ENCODE peak calls at places on chromosomes 4 and X, in six cellular contexts. One of them, this sample, is unnamed.

GRCh38 chr4:89196745-89197144 is 85.4 kb downstream of the TIGD2 start:
- DNase-seq in KG1: no peak
- DNase-seq in hypothalamus: no peak
- DNase-seq in NCI-H774: no peak
- DNase-seq in HFF-Myc: no peak
- DNase-seq in mesothelial cell of epicardium: no peak
- DNase-seq in this sample: no peak

GRCh38 chr4:128465523-128465922 is 177.9 kb upstream of the PGRMC2 start:
- DNase-seq in KG1: no peak
- DNase-seq in hypothalamus: no peak
- DNase-seq in NCI-H774: no peak
- DNase-seq in HFF-Myc: no peak
- DNase-seq in mesothelial cell of epicardium: no peak
- DNase-seq in this sample: no peak

GRCh38 chrX:2572740-2573139 is 72.0 kb upstream of the DHRSX start:
- DNase-seq in KG1: no peak
- DNase-seq in hypothalamus: no peak
- DNase-seq in NCI-H774: no peak
- DNase-seq in HFF-Myc: no peak
- DNase-seq in mesothelial cell of epicardium: no peak
- DNase-seq in this sample: peak; percentile 85

GRCh38 chrX:69307736-69308135 is 142.5 kb upstream of the PJA1 start:
- DNase-seq in KG1: no peak
- DNase-seq in hypothalamus: no peak
- DNase-seq in NCI-H774: no peak
- DNase-seq in HFF-Myc: no peak
- DNase-seq in mesothelial cell of epicardium: no peak
- DNase-seq in this sample: no peak

GRCh38 chr4:61723492-61723891 is 523.4 kb downstream of the ADGRL3 start:
- DNase-seq in KG1: no peak
- DNase-seq in hypothalamus: no peak
- DNase-seq in NCI-H774: no peak
- DNase-seq in HFF-Myc: no peak
- DNase-seq in mesothelial cell of epicardium: no peak
- DNase-seq in this sample: no peak

GRCh38 chr4:54254116-54254914 is 25.2 kb downstream of the PDGFRA start:
- DNase-seq in KG1: no peak
- DNase-seq in hypothalamus: no peak
- DNase-seq in NCI-H774: no peak
- DNase-seq in HFF-Myc: no peak
- DNase-seq in mesothelial cell of epicardium: no peak
- DNase-seq in this sample: no peak

GRCh38 chr4:184100297-184100885 is 117.3 kb downstream of the ENPP6 start:
- DNase-seq in KG1: no peak
- DNase-seq in hypothalamus: no peak
- DNase-seq in NCI-H774: peak; percentile 1
- DNase-seq in HFF-Myc: no peak
- DNase-seq in mesothelial cell of epicardium: peak; percentile 56
- DNase-seq in this sample: no peak

GRCh38 chr4:184538023-184538599 is 63.8 kb upstream of the IRF2 start:
- DNase-seq in KG1: no peak
- DNase-seq in hypothalamus: peak; percentile 10
- DNase-seq in NCI-H774: peak; percentile 30
- DNase-seq in HFF-Myc: peak; percentile 82
- DNase-seq in mesothelial cell of epicardium: peak; percentile 71
- DNase-seq in this sample: peak; percentile 87

GRCh38 chr4:17578482-17578891 is 1.5 kb downstream of the LAP3 start:
- DNase-seq in KG1: peak; percentile 9
- DNase-seq in hypothalamus: no peak
- DNase-seq in NCI-H774: no peak
- DNase-seq in HFF-Myc: no peak
- DNase-seq in mesothelial cell of epicardium: no peak
- DNase-seq in this sample: no peak

GRCh38 chrX:132631579-132632232 is 142.9 kb upstream of the MBNL3 start:
- DNase-seq in KG1: no peak
- DNase-seq in hypothalamus: no peak
- DNase-seq in NCI-H774: peak; percentile 1
- DNase-seq in HFF-Myc: no peak
- DNase-seq in mesothelial cell of epicardium: no peak
- DNase-seq in this sample: peak; percentile 39

GRCh38 chr4:8736083-8736825 is 135.4 kb downstream of the HMX1 start:
- DNase-seq in KG1: no peak
- DNase-seq in hypothalamus: no peak
- DNase-seq in NCI-H774: no peak
- DNase-seq in HFF-Myc: no peak
- DNase-seq in mesothelial cell of epicardium: no peak
- DNase-seq in this sample: no peak

GRCh38 chr4:74671074-74671698 is 123.1 kb downstream of the BTC start:
- DNase-seq in KG1: peak; percentile 5
- DNase-seq in hypothalamus: no peak
- DNase-seq in NCI-H774: peak; percentile 3
- DNase-seq in HFF-Myc: peak; percentile 70
- DNase-seq in mesothelial cell of epicardium: no peak
- DNase-seq in this sample: peak; percentile 71

GRCh38 chrX:14932136-14932535 is 58.9 kb downstream of the MOSPD2 start:
- DNase-seq in KG1: no peak
- DNase-seq in hypothalamus: no peak
- DNase-seq in NCI-H774: no peak
- DNase-seq in HFF-Myc: no peak
- DNase-seq in mesothelial cell of epicardium: no peak
- DNase-seq in this sample: no peak

GRCh38 chr4:119536572-119537528 is 91.8 kb downstream of the PDE5A start:
- DNase-seq in KG1: no peak
- DNase-seq in hypothalamus: no peak
- DNase-seq in NCI-H774: no peak
- DNase-seq in HFF-Myc: no peak
- DNase-seq in mesothelial cell of epicardium: no peak
- DNase-seq in this sample: no peak

GRCh38 chr4:3880595-3881120 is 114.5 kb downstream of the ADRA2C start:
- DNase-seq in KG1: peak; percentile 14
- DNase-seq in hypothalamus: peak; percentile 6
- DNase-seq in NCI-H774: peak; percentile 17
- DNase-seq in HFF-Myc: peak; percentile 14
- DNase-seq in mesothelial cell of epicardium: peak; percentile 89
- DNase-seq in this sample: peak; percentile 76

GRCh38 chr4:184097240-184097619 is 120.4 kb downstream of the ENPP6 start:
- DNase-seq in KG1: no peak
- DNase-seq in hypothalamus: no peak
- DNase-seq in NCI-H774: no peak
- DNase-seq in HFF-Myc: no peak
- DNase-seq in mesothelial cell of epicardium: no peak
- DNase-seq in this sample: no peak

GRCh38 chrX:44431206-44431605 is 87.7 kb upstream of the EFHC2 start:
- DNase-seq in KG1: no peak
- DNase-seq in hypothalamus: no peak
- DNase-seq in NCI-H774: no peak
- DNase-seq in HFF-Myc: no peak
- DNase-seq in mesothelial cell of epicardium: no peak
- DNase-seq in this sample: peak; percentile 6

GRCh38 chr4:10093801-10094552 is 22.6 kb downstream of the WDR1 start:
- DNase-seq in KG1: peak; percentile 77
- DNase-seq in hypothalamus: no peak
- DNase-seq in NCI-H774: no peak
- DNase-seq in HFF-Myc: no peak
- DNase-seq in mesothelial cell of epicardium: no peak
- DNase-seq in this sample: peak; percentile 77

GRCh38 chr4:176676901-176677300 is 115.8 kb downstream of the VEGFC start:
- DNase-seq in KG1: no peak
- DNase-seq in hypothalamus: no peak
- DNase-seq in NCI-H774: no peak
- DNase-seq in HFF-Myc: no peak
- DNase-seq in mesothelial cell of epicardium: no peak
- DNase-seq in this sample: no peak

GRCh38 chrX:87526281-87526680 is 8.7 kb downstream of the KLHL4 start:
- DNase-seq in KG1: no peak
- DNase-seq in hypothalamus: no peak
- DNase-seq in NCI-H774: no peak
- DNase-seq in HFF-Myc: no peak
- DNase-seq in mesothelial cell of epicardium: no peak
- DNase-seq in this sample: no peak

GRCh38 chr4:102008711-102009110 is 218.2 kb downstream of the BANK1 start:
- DNase-seq in KG1: no peak
- DNase-seq in hypothalamus: no peak
- DNase-seq in NCI-H774: no peak
- DNase-seq in HFF-Myc: no peak
- DNase-seq in mesothelial cell of epicardium: no peak
- DNase-seq in this sample: no peak

GRCh38 chrX:101958139-101958538 is 26.3 kb upstream of the ZMAT1 start:
- DNase-seq in KG1: no peak
- DNase-seq in hypothalamus: no peak
- DNase-seq in NCI-H774: no peak
- DNase-seq in HFF-Myc: no peak
- DNase-seq in mesothelial cell of epicardium: no peak
- DNase-seq in this sample: peak; percentile 64

GRCh38 chr4:141246243-141246642 is 25.5 kb downstream of the ZNF330 start:
- DNase-seq in KG1: no peak
- DNase-seq in hypothalamus: no peak
- DNase-seq in NCI-H774: no peak
- DNase-seq in HFF-Myc: peak; percentile 14
- DNase-seq in mesothelial cell of epicardium: no peak
- DNase-seq in this sample: peak; percentile 13

GRCh38 chrX:153767674-153768055 is 3.6 kb downstream of the PLXNB3 start:
- DNase-seq in KG1: no peak
- DNase-seq in hypothalamus: no peak
- DNase-seq in NCI-H774: no peak
- DNase-seq in HFF-Myc: no peak
- DNase-seq in mesothelial cell of epicardium: no peak
- DNase-seq in this sample: no peak

GRCh38 chr4:37976513-37976912 is 16.3 kb downstream of the PTTG2 start:
- DNase-seq in KG1: no peak
- DNase-seq in hypothalamus: no peak
- DNase-seq in NCI-H774: no peak
- DNase-seq in HFF-Myc: no peak
- DNase-seq in mesothelial cell of epicardium: no peak
- DNase-seq in this sample: no peak

GRCh38 chr4:31175242-31175910 is 455.2 kb downstream of the PCDH7 start:
- DNase-seq in KG1: no peak
- DNase-seq in hypothalamus: no peak
- DNase-seq in NCI-H774: no peak
- DNase-seq in HFF-Myc: no peak
- DNase-seq in mesothelial cell of epicardium: no peak
- DNase-seq in this sample: peak; percentile 30

GRCh38 chr4:139735381-139736256 is 70.0 kb downstream of the MGST2 start:
- DNase-seq in KG1: no peak
- DNase-seq in hypothalamus: peak; percentile 9
- DNase-seq in NCI-H774: no peak
- DNase-seq in HFF-Myc: no peak
- DNase-seq in mesothelial cell of epicardium: peak; percentile 71
- DNase-seq in this sample: no peak

GRCh38 chr4:87005690-87006461 is 71.1 kb downstream of the AFF1 start:
- DNase-seq in KG1: no peak
- DNase-seq in hypothalamus: no peak
- DNase-seq in NCI-H774: no peak
- DNase-seq in HFF-Myc: no peak
- DNase-seq in mesothelial cell of epicardium: no peak
- DNase-seq in this sample: no peak

GRCh38 chr4:138035781-138036258 is 206.3 kb downstream of the SLC7A11 start:
- DNase-seq in KG1: no peak
- DNase-seq in hypothalamus: no peak
- DNase-seq in NCI-H774: peak; percentile 33
- DNase-seq in HFF-Myc: peak; percentile 50
- DNase-seq in mesothelial cell of epicardium: no peak
- DNase-seq in this sample: peak; percentile 59

GRCh38 chr4:140249351-140249750 is 95.4 kb upstream of the MAML3 start:
- DNase-seq in KG1: no peak
- DNase-seq in hypothalamus: no peak
- DNase-seq in NCI-H774: no peak
- DNase-seq in HFF-Myc: no peak
- DNase-seq in mesothelial cell of epicardium: no peak
- DNase-seq in this sample: no peak

GRCh38 chrX:100609591-100609990 is 24.9 kb downstream of the TNMD start:
- DNase-seq in KG1: no peak
- DNase-seq in hypothalamus: no peak
- DNase-seq in NCI-H774: no peak
- DNase-seq in HFF-Myc: no peak
- DNase-seq in mesothelial cell of epicardium: no peak
- DNase-seq in this sample: no peak

GRCh38 chrX:70456256-70456655 is 11.6 kb downstream of the DLG3 start:
- DNase-seq in KG1: no peak
- DNase-seq in hypothalamus: no peak
- DNase-seq in NCI-H774: no peak
- DNase-seq in HFF-Myc: no peak
- DNase-seq in mesothelial cell of epicardium: no peak
- DNase-seq in this sample: no peak

GRCh38 chrX:10507181-10507580 is 113.2 kb downstream of the MID1 start:
- DNase-seq in KG1: no peak
- DNase-seq in hypothalamus: no peak
- DNase-seq in NCI-H774: no peak
- DNase-seq in HFF-Myc: no peak
- DNase-seq in mesothelial cell of epicardium: no peak
- DNase-seq in this sample: peak; percentile 28

GRCh38 chrX:110182865-110183264 is 135.0 kb downstream of the AMMECR1 start:
- DNase-seq in KG1: no peak
- DNase-seq in hypothalamus: no peak
- DNase-seq in NCI-H774: no peak
- DNase-seq in HFF-Myc: no peak
- DNase-seq in mesothelial cell of epicardium: no peak
- DNase-seq in this sample: no peak

GRCh38 chr4:15655223-15656037 is at the start of gene FBXL5:
- DNase-seq in KG1: peak; percentile 89
- DNase-seq in hypothalamus: peak; percentile 75
- DNase-seq in NCI-H774: peak; percentile 90
- DNase-seq in HFF-Myc: no peak
- DNase-seq in mesothelial cell of epicardium: peak; percentile 89
- DNase-seq in this sample: peak; percentile 74

GRCh38 chr4:143558823-143559756 is 45.6 kb downstream of the SMARCA5 start:
- DNase-seq in KG1: peak; percentile 18
- DNase-seq in hypothalamus: no peak
- DNase-seq in NCI-H774: peak; percentile 69
- DNase-seq in HFF-Myc: no peak
- DNase-seq in mesothelial cell of epicardium: no peak
- DNase-seq in this sample: no peak

This sample was measured in H4.